ENCODE peak calls at places on chromosomes 11 and 22, in nine cellular contexts. F is heart left ventricle, H is heart right ventricle, L is pancreas, P is neural crest cell, J is astrocyte of the spinal cord, D is GM13977, Q is left ventricle myocardium inferior, S is H9. G is an unnamed sample.

GRCh38 chr22:27370281-27370680 is 431.3 kb downstream of the MN1 start:
- DNase-seq in H (no peak), F (no peak), Q (no peak), L (no peak), J (no peak), S (no peak), P (no peak), D (no peak), G (no peak)

GRCh38 chr22:49075150-49075549 is 752.5 kb downstream of the BRD1 start:
- DNase-seq in H (no peak), Q (no peak), L (no peak), P (no peak), J (no peak), S (no peak), D (no peak), F (no peak), G (no peak)

GRCh38 chr22:48535868-48536690 is 1291.6 kb downstream of the BRD1 start:
- DNase-seq in D (no peak), L (peak), F (no peak), J (no peak), S (no peak), H (no peak), Q (no peak), P (no peak), G (no peak)

GRCh38 chr22:35470903-35471321 is 69.7 kb upstream of the RASD2 start:
- DNase-seq in S (no peak), F (no peak), J (no peak), Q (no peak), D (no peak), H (no peak), L (no peak), P (no peak), G (no peak)

GRCh38 chr11:11345099-11345498 is 8.0 kb downstream of the CSNK2A3 start:
- DNase-seq in S (no peak), H (no peak), F (no peak), J (no peak), L (no peak), Q (no peak), P (no peak), D (no peak), G (no peak)

GRCh38 chr11:36550385-36551115 is 17.3 kb upstream of the RAG1 start:
- DNase-seq in P (no peak), Q (no peak), J (no peak), S (no peak), F (no peak), D (no peak), L (no peak), H (no peak), G (no peak)

GRCh38 chr11:14422814-14423182 is 63.8 kb upstream of the RRAS2 start:
- DNase-seq in P (no peak), Q (no peak), J (no peak), L (no peak), S (no peak), H (no peak), D (no peak), F (no peak), G (no peak)

GRCh38 chr11:65150513-65151271 is 16.4 kb upstream of the SYVN1 start:
- DNase-seq in F (peak), S (peak), L (peak), D (peak), J (peak), Q (peak), H (peak), P (no peak), G (no peak)

GRCh38 chr22:48742556-48743343 is 1084.9 kb downstream of the BRD1 start:
- DNase-seq in S (no peak), F (peak), H (no peak), D (no peak), J (no peak), L (no peak), Q (no peak), P (no peak), G (peak)

GRCh38 chr11:58577441-58578135 is 1.3 kb upstream of the ZFP91 start:
- DNase-seq in H (peak), Q (peak), S (no peak), J (peak), F (peak), D (peak), L (no peak), P (no peak), G (no peak)

GRCh38 chr11:64534950-64535349 is 56.1 kb upstream of the SLC22A12 start:
- DNase-seq in H (no peak), D (no peak), L (no peak), Q (no peak), P (no peak), J (no peak), F (no peak), S (no peak), G (no peak)

GRCh38 chr11:107857550-107858216 is 904 bp downstream of the SLC35F2 start:
- DNase-seq in J (peak), D (no peak), H (no peak), F (no peak), Q (no peak), S (no peak), L (no peak), P (peak), G (no peak)

GRCh38 chr11:57741132-57742086 is at the start of gene SELENOH:
- DNase-seq in H (peak), P (peak), F (peak), J (peak), L (peak), S (peak), D (peak), Q (peak), G (peak)

GRCh38 chr11:62245271-62245753 is 3.3 kb downstream of the SCGB1D2 start:
- DNase-seq in Q (no peak), L (peak), D (peak), H (no peak), S (peak), F (peak), J (peak), P (peak), G (no peak)
- TF ChIP-seq CTCF in Q (no peak), L (no peak), D (peak), H (no peak), S (peak), F (no peak), J (peak), P (peak), G (peak)

GRCh38 chr22:20184501-20185145 is 33.8 kb upstream of the CCDC188 start:
- DNase-seq in D (no peak), J (no peak), S (no peak), L (no peak), F (no peak), P (no peak), H (no peak), Q (no peak), G (no peak)

GRCh38 chr22:20185750-20186149 is 34.9 kb upstream of the CCDC188 start:
- DNase-seq in Q (no peak), D (no peak), P (no peak), H (no peak), S (no peak), F (no peak), J (no peak), L (no peak), G (no peak)

GRCh38 chr22:20187777-20188566 is 37.1 kb upstream of the CCDC188 start:
- DNase-seq in H (peak), S (no peak), F (no peak), Q (no peak), D (no peak), J (no peak), P (no peak), L (no peak), G (no peak)

GRCh38 chr22:20186871-20187546 is 36.2 kb upstream of the CCDC188 start:
- DNase-seq in J (no peak), Q (no peak), S (no peak), P (no peak), L (no peak), F (no peak), H (no peak), D (no peak), G (no peak)

DNA sequence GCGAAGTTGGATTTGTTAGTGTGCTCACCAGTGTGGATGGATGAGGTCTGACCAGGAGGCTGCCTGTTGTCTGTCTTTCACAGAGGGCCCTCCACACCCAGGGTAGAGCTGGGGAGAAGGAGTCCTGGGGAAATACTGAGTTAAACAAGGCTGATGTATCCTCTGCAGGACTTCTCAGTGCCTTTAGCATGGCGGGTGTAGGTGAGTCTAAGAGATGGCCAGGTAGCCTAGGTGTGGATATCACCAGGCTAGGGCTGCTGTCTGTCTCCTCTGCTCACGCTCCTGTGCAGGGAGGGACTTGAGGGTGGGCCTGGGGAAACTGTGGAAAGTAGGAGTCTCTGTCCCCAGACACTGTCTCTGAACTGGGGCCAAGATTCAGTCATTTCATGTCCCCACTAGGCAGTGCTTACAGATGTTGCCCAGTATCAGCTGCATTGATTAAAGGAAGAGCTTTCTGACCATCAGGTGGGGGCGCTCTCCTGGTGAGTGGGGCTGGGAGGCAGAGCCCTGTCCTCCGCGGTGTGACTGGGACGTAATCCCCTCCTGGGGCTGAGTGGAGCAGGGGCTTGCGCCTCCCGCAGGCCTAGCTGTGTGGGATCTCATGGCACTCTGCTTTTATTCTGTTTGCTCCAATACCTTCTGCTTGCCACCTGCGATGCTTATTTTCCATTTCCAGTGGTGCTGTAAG is 35.5 kb upstream of the CCDC188 start:
- DNase-seq in J (no peak), L (no peak), Q (no peak), S (peak), H (no peak), P (no peak), F (no peak), D (no peak), G (no peak)
- TF ChIP-seq CTCF in J (peak), L (no peak), Q (no peak), S (peak), H (no peak), P (no peak), F (no peak), D (no peak), G (peak)

GRCh38 chr22:46036558-46037408 is 59.8 kb upstream of the WNT7B start:
- DNase-seq in L (peak), Q (no peak), F (no peak), S (no peak), H (no peak), J (no peak), P (no peak), D (no peak), G (no peak)
- TF ChIP-seq CTCF in L (no peak), Q (peak), F (no peak), S (peak), H (peak), J (peak), P (no peak), D (peak), G (no peak)

GRCh38 chr11:114319716-114320328 is 23.6 kb downstream of the NNMT start:
- DNase-seq in L (no peak), J (peak), F (no peak), D (no peak), S (peak), H (no peak), Q (no peak), P (no peak), G (no peak)

GRCh38 chr11:114315749-114316368 is 19.7 kb downstream of the NNMT start:
- DNase-seq in J (peak), D (no peak), F (no peak), P (no peak), L (peak), S (no peak), Q (no peak), H (no peak), G (no peak)

GRCh38 chr11:114316980-114317675 is 20.9 kb downstream of the NNMT start:
- DNase-seq in Q (no peak), F (no peak), J (peak), D (no peak), S (no peak), H (no peak), P (no peak), L (no peak), G (no peak)

GRCh38 chr11:114318361-114318760 is 22.2 kb downstream of the NNMT start:
- DNase-seq in S (no peak), Q (no peak), J (peak), L (no peak), H (no peak), P (no peak), D (no peak), F (no peak), G (no peak)

GRCh38 chr11:114317738-114318137 is 21.5 kb downstream of the NNMT start:
- DNase-seq in S (peak), J (peak), P (peak), Q (peak), H (peak), L (no peak), D (no peak), F (no peak), G (no peak)
- TF ChIP-seq CTCF in S (peak), J (peak), P (peak), Q (peak), H (peak), L (no peak), D (no peak), F (peak), G (peak)

GRCh38 chr11:117316197-117316961 is at the start of gene BACE1:
- DNase-seq in F (peak), L (peak), Q (peak), S (peak), H (peak), J (peak), P (peak), D (no peak), G (peak)
- TF ChIP-seq CTCF in F (peak), L (no peak), Q (peak), S (peak), H (peak), J (peak), P (no peak), D (peak), G (peak)

DNA sequence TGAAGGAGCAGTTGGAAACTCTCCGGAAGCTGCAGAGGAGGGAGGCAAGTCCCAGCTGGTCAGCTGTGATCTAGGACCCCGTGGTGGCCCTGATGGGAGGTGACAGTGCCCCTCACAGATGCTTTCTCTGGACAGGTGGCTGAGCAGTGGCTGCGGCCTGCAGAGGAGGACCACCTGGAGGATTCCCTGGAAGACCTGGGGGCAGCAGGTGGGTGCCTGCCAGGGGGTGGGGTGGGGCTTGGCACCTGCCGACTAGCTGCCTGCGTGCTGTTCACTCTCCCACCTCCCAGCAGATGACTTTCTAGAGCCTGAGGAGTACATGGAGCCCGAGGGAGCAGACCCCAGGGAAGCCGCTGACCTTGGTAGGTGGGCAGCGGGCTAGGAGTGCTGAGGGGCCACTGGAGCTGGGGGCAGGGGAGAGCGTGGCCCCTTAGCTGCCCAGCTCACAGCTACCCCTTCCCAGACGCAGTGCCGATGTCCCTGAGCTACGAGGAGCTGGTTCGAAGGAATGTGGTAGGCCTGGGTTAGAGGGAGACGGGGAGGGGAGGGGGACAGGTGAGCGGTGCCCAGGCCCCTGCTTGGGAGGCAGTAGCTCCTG is 3.1 kb downstream of the SCO2 start:
- DNase-seq in F (peak), J (no peak), H (no peak), Q (no peak), L (no peak), P (no peak), S (no peak), D (no peak), G (no peak)
- TF ChIP-seq CTCF in F (no peak), J (no peak), H (no peak), Q (no peak), L (no peak), P (no peak), S (no peak), D (no peak), G (no peak)

DNA sequence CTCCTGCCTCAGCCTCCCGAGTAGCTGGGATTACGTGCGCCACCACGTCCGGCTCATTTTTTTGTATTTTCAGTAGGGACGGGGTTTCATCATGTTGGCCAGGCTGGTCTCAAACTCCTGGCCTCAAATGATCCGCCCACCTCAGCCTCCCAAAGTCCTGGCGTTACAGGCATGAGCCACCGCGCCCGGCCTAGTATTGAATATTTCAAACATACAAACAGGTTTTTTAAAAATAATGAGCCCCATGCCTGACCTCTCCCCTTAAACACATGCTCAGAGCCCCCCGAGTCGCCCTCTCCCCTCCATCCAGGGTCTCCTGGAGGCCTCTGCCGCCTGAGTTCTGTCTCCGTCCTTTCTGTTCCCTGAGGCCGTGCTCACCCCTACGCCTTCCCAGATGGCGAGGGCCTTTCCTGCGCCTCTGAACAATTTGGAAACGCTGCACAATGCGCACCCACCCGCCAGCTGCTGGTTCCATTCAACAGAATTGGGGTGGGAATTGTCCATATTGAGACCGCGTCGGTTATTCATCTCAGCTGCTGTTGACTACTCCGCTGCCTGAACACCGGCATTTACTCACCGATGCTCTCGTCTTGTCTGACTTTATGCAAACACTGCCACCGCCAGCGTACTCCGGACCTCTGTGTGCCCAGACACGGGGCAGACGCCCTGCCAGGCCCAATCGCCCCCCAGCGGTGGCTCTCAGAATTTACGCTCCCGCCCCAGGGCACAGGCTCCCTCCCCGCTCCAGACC is 13.6 kb upstream of the RNH1 start:
- DNase-seq in H (peak), J (no peak), L (no peak), Q (no peak), S (peak), D (no peak), P (no peak), F (no peak), G (no peak)
- TF ChIP-seq CTCF in H (no peak), J (no peak), L (no peak), Q (peak), S (peak), D (no peak), P (no peak), F (no peak), G (peak)

GRCh38 chr11:76723142-76723541 is 52.6 kb upstream of the LRRC32 start:
- DNase-seq in L (no peak), Q (no peak), D (no peak), H (no peak), P (no peak), J (no peak), S (no peak), F (no peak), G (no peak)
- TF ChIP-seq CTCF in L (no peak), Q (no peak), D (no peak), H (no peak), P (no peak), J (no peak), S (peak), F (no peak), G (no peak)

DNA sequence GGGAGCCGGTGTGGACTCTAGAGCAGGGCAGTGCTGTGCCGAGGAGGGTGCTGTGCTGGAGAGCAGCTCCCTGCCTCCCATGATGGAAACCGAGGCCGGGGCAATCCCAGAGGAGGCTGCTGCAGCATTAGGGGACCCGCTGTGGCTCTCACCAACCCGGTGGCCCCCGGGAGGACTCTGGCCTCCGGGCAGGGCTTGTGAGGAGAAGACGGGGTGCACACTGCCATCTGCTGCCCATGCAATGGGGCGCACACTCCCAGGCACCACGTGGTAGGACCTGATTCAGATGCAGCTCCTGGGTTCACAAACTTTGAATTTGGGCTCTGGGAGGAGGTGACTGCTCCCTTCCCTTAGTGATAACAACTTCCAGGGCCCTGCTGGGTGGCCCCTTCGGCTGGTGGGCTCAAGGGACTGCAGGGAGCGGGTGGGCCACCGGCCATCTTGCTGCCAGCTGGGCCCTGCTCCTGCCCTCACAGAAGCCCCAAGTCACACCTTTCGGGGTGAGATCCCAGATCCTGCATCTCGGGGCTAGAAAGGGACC is 93.8 kb upstream of the FGF3 start:
- DNase-seq in P (no peak), S (peak), D (no peak), L (no peak), H (no peak), F (no peak), Q (no peak), J (no peak), G (no peak)
- TF ChIP-seq CTCF in P (peak), S (peak), D (peak), L (no peak), H (peak), F (no peak), Q (peak), J (peak), G (peak)

DNA sequence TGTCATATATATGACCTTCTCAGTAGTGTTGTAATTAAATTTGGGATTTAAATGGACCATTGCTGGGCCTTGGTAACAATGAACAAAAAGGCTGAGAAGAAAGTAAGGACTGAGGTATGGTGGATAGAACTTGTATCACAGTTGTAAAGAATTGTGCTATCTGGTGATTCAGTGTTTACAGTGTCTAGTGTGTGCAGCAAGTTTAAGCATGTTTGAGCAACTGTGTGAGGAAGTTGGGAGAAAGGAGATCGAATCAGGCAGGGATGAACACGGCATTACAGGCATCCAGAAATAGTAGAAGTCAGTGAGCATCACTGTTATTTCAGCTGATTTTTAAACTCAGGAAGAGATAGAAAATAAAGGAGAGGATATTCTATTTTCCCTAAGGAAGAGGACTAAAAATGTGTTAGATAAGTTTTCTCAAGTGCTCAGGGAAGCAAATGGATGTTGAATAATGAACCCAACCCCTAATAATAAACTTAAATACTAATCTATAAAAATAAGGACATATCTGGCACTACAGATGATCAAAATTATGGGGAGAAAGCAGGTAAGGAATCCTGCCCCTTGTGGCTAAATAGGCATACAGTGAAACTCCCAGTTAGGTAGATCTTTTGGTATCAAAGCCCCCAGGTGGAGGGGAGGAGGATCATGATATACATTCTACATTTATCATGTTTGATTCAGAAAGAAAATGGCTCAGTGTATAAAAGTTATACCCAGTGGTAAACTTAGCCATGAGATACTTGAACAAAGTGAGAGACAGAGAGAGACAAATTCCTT is 361.0 kb upstream of the ANO3 start:
- DNase-seq in P (no peak), F (no peak), Q (no peak), J (no peak), D (no peak), L (no peak), S (no peak), H (no peak), G (no peak)
- TF ChIP-seq CTCF in P (peak), F (no peak), Q (no peak), J (peak), D (peak), L (no peak), S (peak), H (no peak), G (peak)